ENCODE peak calls at places on chromosomes 12 and 14, in nine cellular contexts. E is A549, C is erythroblast, P is thyroid gland, R is ovary, O is adrenal gland, J is stomach, G is lower leg skin, Z is NB4. A is an unnamed sample.

GRCh38 chr12:20370001-20370381 is 1.7 kb downstream of the PDE3A start:
- DNase-seq in E (peak; percentile 6), C (peak; percentile 47), P (peak; percentile 33), R (peak; percentile 52), O (no peak), J (no peak), G (no peak), Z (no peak), A (no peak)

GRCh38 chr12:90940872-90941499 is 14.0 kb downstream of the CCER1 start:
- DNase-seq in E (peak; percentile 54), C (peak; percentile 27), P (no peak), R (no peak), O (no peak), J (no peak), G (no peak), Z (peak; percentile 70), A (no peak)

GRCh38 chr14:104392396-104393198 is 187.0 kb upstream of the C14orf180 start:
- DNase-seq in E (no peak), C (no peak), P (no peak), R (no peak), O (no peak), J (no peak), G (no peak), Z (no peak), A (no peak)

GRCh38 chr12:123075591-123076171 is 75.2 kb downstream of the PITPNM2 start:
- DNase-seq in E (no peak), C (no peak), P (peak; percentile 17), R (peak; percentile 63), O (no peak), J (peak; percentile 46), G (no peak), Z (no peak), A (no peak)

GRCh38 chr12:130953783-130954543 is at the start of gene ADGRD1:
- DNase-seq in E (peak; percentile 26), C (no peak), P (peak; percentile 66), R (peak; percentile 84), O (no peak), J (peak; percentile 49), G (peak; percentile 66), Z (peak; percentile 90), A (no peak)

GRCh38 chr14:29971101-29971500 is 43.5 kb upstream of the PRKD1 start:
- DNase-seq in E (no peak), C (no peak), P (no peak), R (no peak), O (no peak), J (no peak), G (no peak), Z (no peak), A (no peak)

GRCh38 chr12:95633049-95633545 is 81.8 kb upstream of the USP44 start:
- DNase-seq in E (peak; percentile 92), C (no peak), P (no peak), R (no peak), O (peak; percentile 65), J (peak; percentile 55), G (peak; percentile 62), Z (peak; percentile 59), A (peak; percentile 71)

GRCh38 chr14:99329711-99330315 is 57.8 kb upstream of the BCL11B start:
- DNase-seq in E (no peak), C (no peak), P (no peak), R (no peak), O (no peak), J (no peak), G (no peak), Z (no peak), A (no peak)

GRCh38 chr12:67501362-67501761 is 147.2 kb upstream of the DYRK2 start:
- DNase-seq in E (no peak), C (no peak), P (no peak), R (no peak), O (no peak), J (no peak), G (no peak), Z (no peak), A (no peak)

GRCh38 chr14:103504991-103505565 is 17.6 kb downstream of the CKB start:
- DNase-seq in E (no peak), C (no peak), P (no peak), R (peak; percentile 22), O (peak; percentile 56), J (no peak), G (no peak), Z (no peak), A (no peak)

GRCh38 chr12:19208456-19208855 is 78.9 kb downstream of the PLEKHA5 start:
- DNase-seq in E (no peak), C (no peak), P (no peak), R (no peak), O (no peak), J (no peak), G (no peak), Z (no peak), A (no peak)

GRCh38 chr14:64467131-64467530 is 1.8 kb downstream of the AKAP5 start:
- DNase-seq in E (no peak), C (peak; percentile 45), P (no peak), R (no peak), O (no peak), J (no peak), G (no peak), Z (peak; percentile 17), A (no peak)

GRCh38 chr12:71057330-71057729 is 100.5 kb downstream of the TSPAN8 start:
- DNase-seq in E (no peak), C (no peak), P (no peak), R (no peak), O (no peak), J (no peak), G (no peak), Z (no peak), A (no peak)

GRCh38 chr14:95189400-95190162 is 32.3 kb upstream of the DICER1 start:
- DNase-seq in E (no peak), C (no peak), P (no peak), R (no peak), O (no peak), J (no peak), G (no peak), Z (no peak), A (no peak)

GRCh38 chr12:122836027-122836921 is 1.0 kb downstream of the HIP1R start:
- DNase-seq in E (peak; percentile 50), C (peak; percentile 40), P (peak; percentile 68), R (no peak), O (peak; percentile 68), J (peak; percentile 78), G (peak; percentile 40), Z (peak; percentile 85), A (no peak)

GRCh38 chr12:50934371-50934851 is 17.9 kb upstream of the HIGD1C start:
- DNase-seq in E (no peak), C (no peak), P (no peak), R (no peak), O (no peak), J (no peak), G (no peak), Z (peak; percentile 21), A (no peak)

GRCh38 chr12:115960868-115961802 is 316.4 kb downstream of the MED13L start:
- DNase-seq in E (no peak), C (no peak), P (peak; percentile 70), R (no peak), O (no peak), J (no peak), G (no peak), Z (no peak), A (no peak)

GRCh38 chr14:87992720-87993484 is at the start of gene GALC:
- DNase-seq in E (peak; percentile 73), C (peak; percentile 96), P (peak; percentile 96), R (peak; percentile 95), O (peak; percentile 97), J (peak; percentile 96), G (peak; percentile 92), Z (peak; percentile 83), A (no peak)
- TF ChIP-seq POLR2A in E (peak; percentile 65), C (peak; percentile 87), P (no peak), R (peak; percentile 59), O (peak; percentile 63), J (no peak), G (no peak), Z (no peak), A (no peak)

DNA sequence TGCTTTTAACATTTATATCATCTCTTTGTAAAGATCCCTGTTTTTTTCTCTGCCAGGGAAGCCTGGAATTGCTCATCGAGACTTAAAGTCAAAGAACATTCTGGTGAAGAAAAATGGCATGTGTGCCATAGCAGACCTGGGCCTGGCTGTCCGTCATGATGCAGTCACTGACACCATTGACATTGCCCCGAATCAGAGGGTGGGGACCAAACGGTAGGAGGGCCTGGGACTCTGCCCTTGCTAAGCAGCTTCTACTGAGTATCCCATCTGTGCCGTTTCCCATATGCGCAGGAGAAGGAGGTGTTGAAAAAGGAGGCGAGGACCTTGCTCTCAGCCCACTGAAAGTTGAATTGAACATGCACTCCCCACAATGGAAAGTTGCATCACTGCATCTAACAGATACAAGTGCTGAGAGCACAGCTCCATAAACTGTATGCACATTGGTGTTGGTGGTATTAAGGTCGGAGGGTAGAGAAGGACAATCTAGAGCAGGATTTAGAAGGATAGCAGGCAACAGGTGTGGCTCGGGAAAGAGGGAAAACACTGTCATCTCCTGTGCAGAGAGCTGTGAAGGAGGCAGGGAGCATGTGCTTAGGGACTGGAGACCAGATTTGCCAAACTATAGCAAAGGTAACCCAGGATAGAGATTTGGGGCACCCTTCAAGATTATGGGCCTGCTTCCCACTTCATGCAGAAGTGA is 21.5 kb upstream of the TAMALIN start:
- DNase-seq in E (no peak), C (no peak), P (no peak), R (no peak), O (no peak), J (no peak), G (no peak), Z (no peak), A (no peak)
- TF ChIP-seq POLR2A in E (no peak), C (no peak), P (no peak), R (no peak), O (no peak), J (no peak), G (no peak), Z (no peak), A (no peak)

GRCh38 chr12:31728917-31729640 is at the start of gene AMN1:
- DNase-seq in E (peak; percentile 98), C (peak; percentile 99), P (peak; percentile 100), R (peak; percentile 99), O (peak; percentile 99), J (peak; percentile 100), G (peak; percentile 99), Z (peak; percentile 100), A (peak; percentile 91)
- TF ChIP-seq POLR2A in E (peak; percentile 92), C (peak; percentile 80), P (no peak), R (peak; percentile 58), O (peak; percentile 62), J (peak; percentile 30), G (no peak), Z (peak; percentile 15), A (peak; percentile 52)

DNA sequence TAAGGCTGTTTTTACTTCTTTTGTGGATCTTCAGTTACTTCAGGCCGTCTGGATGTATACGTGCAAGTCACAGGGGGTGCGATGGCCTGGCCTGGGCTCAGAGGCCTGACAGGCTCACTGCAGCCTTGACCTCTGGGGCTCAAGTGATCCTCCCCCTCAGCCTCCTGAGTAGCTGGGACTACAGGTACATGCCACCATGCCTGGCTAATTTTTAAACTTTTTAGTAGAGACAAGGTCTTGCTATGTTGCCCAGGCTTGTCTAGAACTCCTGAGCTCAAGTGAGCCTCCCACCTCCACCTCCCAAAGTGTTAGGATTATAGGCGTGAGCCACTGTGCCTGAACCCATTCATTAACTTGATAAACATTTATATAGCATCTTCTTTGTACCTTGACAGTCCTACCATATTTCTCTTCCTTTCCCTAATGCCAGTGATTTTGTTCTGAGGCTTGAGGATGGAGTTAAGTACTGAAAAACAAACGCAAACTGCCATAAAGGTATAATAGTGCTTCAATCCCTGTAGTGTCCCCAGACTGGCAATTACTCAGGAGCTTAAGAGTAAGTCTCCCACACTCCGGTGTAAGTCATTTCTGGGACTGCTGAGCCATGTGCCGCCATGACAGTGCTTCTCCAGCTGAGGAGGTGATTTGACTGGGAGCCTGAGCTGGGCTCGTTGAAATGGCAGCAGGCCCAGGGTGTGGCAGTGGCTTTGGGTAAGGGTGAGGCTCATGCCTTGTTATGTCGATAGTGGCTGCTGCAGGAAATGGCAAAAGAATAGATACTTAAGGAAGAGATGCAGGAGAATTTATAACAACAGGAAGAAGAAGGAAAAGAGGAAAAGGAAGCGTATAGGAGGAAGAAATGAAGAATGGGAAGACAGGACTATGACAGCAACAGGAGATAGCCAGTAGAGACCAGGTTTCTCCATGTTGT is 43.7 kb upstream of the HECTD1 start:
- DNase-seq in E (no peak), C (peak; percentile 24), P (no peak), R (no peak), O (no peak), J (peak; percentile 41), G (no peak), Z (no peak), A (no peak)
- TF ChIP-seq POLR2A in E (no peak), C (no peak), P (no peak), R (no peak), O (no peak), J (no peak), G (no peak), Z (no peak), A (no peak)